ENCODE peak calls at places on chromosomes 2 and 18, in eight cellular contexts. A is fibroblast of mammary gland, V is GM12865, L is AG10803, R is heart right ventricle, Q is psoas muscle, C is IMR-90, X is transverse colon. Z is an unnamed sample.

GRCh38 chr2:196887431-196887830 is 39.1 kb downstream of the PGAP1 start:
- DNase-seq in L (no peak), R (no peak), C (no peak), V (no peak), A (no peak), Q (no peak), X (no peak), Z (no peak)

GRCh38 chr2:236790991-236791390 is 221.4 kb downstream of the ACKR3 start:
- DNase-seq in L (peak), R (no peak), C (no peak), V (no peak), Q (no peak), A (no peak), X (no peak), Z (no peak)

GRCh38 chr18:32661486-32662299 is 111.1 kb downstream of the KLHL14 start:
- DNase-seq in X (no peak), R (no peak), A (peak), Q (no peak), V (no peak), L (no peak), C (no peak), Z (peak)

GRCh38 chr2:174259981-174260380 is 11.6 kb upstream of the OLA1 start:
- DNase-seq in X (no peak), V (no peak), R (no peak), A (peak), C (peak), Q (no peak), L (peak), Z (peak)

GRCh38 chr2:75047189-75047812 is 88.9 kb downstream of the POLE4 start:
- DNase-seq in Q (no peak), R (no peak), V (no peak), C (peak), X (no peak), L (peak), A (peak), Z (peak)

GRCh38 chr2:28674062-28674712 is 77.4 kb upstream of the PPP1CB start:
- DNase-seq in V (no peak), C (peak), X (no peak), Q (no peak), L (no peak), A (no peak), R (no peak), Z (peak)

GRCh38 chr2:164879901-164880535 is 38.4 kb upstream of the COBLL1 start:
- DNase-seq in Q (no peak), R (no peak), A (no peak), C (no peak), X (no peak), V (no peak), L (no peak), Z (no peak)

GRCh38 chr2:149012545-149012944 is 26.0 kb upstream of the LYPD6B start:
- DNase-seq in L (no peak), R (no peak), Q (no peak), V (no peak), C (no peak), X (no peak), A (no peak), Z (no peak)

GRCh38 chr2:61762292-61762691 is 91.6 kb downstream of the FAM161A start:
- DNase-seq in Q (no peak), A (no peak), L (no peak), X (no peak), C (no peak), V (peak), R (no peak), Z (no peak)

GRCh38 chr2:33015421-33016142 is 68.8 kb downstream of the LTBP1 start:
- DNase-seq in R (no peak), X (peak), C (peak), V (no peak), A (peak), L (peak), Q (no peak), Z (peak)

GRCh38 chr18:28814365-28814764 is 637.4 kb upstream of the CDH2 start:
- DNase-seq in R (no peak), A (no peak), C (no peak), V (no peak), Q (no peak), L (no peak), X (no peak), Z (no peak)

GRCh38 chr18:76402026-76402990 is 92.7 kb downstream of the ZNF516 start:
- DNase-seq in Q (no peak), L (no peak), X (no peak), C (no peak), A (no peak), R (no peak), V (no peak), Z (no peak)

GRCh38 chr18:10875836-10876235 is 273.5 kb downstream of the PIEZO2 start:
- DNase-seq in C (no peak), Q (no peak), V (no peak), L (no peak), X (no peak), R (no peak), A (no peak), Z (peak)

GRCh38 chr2:67259581-67260347 is 137.4 kb upstream of the ETAA1 start:
- DNase-seq in C (peak), V (no peak), R (peak), Q (no peak), X (peak), A (peak), L (peak), Z (peak)

GRCh38 chr2:133266926-133267590 is 301.2 kb downstream of the NCKAP5 start:
- DNase-seq in X (no peak), L (no peak), A (no peak), R (no peak), V (no peak), Q (no peak), C (no peak), Z (no peak)

GRCh38 chr2:96143848-96144480 is 1.3 kb downstream of the DUSP2 start:
- DNase-seq in R (no peak), L (no peak), C (no peak), Q (peak), X (peak), A (no peak), V (peak), Z (no peak)

GRCh38 chr2:142745691-142746090 is 131.8 kb upstream of the KYNU start:
- DNase-seq in Q (no peak), X (no peak), R (no peak), L (no peak), A (no peak), C (no peak), V (no peak), Z (no peak)

GRCh38 chr2:185185044-185185443 is 553.6 kb upstream of the FSIP2 start:
- DNase-seq in V (no peak), L (no peak), X (no peak), C (no peak), R (no peak), Q (peak), A (no peak), Z (no peak)

GRCh38 chr18:34354351-34354750 is 129.6 kb upstream of the NOL4 start:
- DNase-seq in L (no peak), C (no peak), V (no peak), A (no peak), Q (no peak), X (no peak), R (no peak), Z (no peak)

GRCh38 chr18:34357944-34358580 is 133.3 kb upstream of the NOL4 start:
- DNase-seq in L (no peak), X (no peak), V (peak), C (no peak), A (no peak), Q (no peak), R (no peak), Z (no peak)

GRCh38 chr18:34350778-34351177 is 126.1 kb upstream of the NOL4 start:
- DNase-seq in V (no peak), X (no peak), Q (no peak), L (no peak), A (no peak), C (no peak), R (no peak), Z (no peak)

GRCh38 chr18:34352385-34353163 is 127.9 kb upstream of the NOL4 start:
- DNase-seq in X (no peak), R (no peak), L (no peak), C (no peak), V (no peak), A (peak), Q (no peak), Z (peak)
- TF ChIP-seq CTCF in X (no peak), R (peak), L (peak), C (peak), V (no peak), A (no peak), Q (peak), Z (no peak)

DNA sequence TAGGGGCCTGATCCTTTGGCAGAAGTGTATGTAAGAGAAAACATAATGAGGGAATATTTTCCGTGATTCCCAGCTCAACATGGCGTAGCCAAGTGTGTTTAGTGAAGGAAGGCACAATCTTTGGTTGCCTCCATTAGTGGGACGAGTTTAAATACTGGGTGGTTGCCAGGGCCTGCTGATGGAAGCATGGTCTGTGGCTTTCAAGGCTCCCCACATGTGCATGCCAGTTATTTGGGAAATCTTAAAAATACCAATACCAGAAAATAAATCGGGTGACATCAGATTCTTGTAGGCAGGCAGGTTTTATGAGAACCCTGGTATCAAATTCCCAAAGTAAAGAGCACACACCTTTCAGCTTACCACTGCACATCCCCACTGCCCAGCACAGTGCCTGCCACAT is 7.1 kb downstream of the MYL12A start:
- DNase-seq in X (no peak), R (peak), C (no peak), L (no peak), A (no peak), V (no peak), Q (no peak), Z (no peak)
- H3K4me3 ChIP-seq in X (no peak), R (peak), C (no peak), L (no peak), A (no peak), V (no peak), Q (peak), Z (no peak)

GRCh38 chr18:78876868-78877267 is 102.8 kb upstream of the SALL3 start:
- DNase-seq in X (no peak), A (no peak), R (no peak), V (no peak), L (no peak), C (no peak), Q (no peak), Z (no peak)

GRCh38 chr18:78873916-78874505 is 105.6 kb upstream of the SALL3 start:
- DNase-seq in V (no peak), R (no peak), C (peak), X (no peak), L (peak), A (no peak), Q (no peak), Z (no peak)

GRCh38 chr18:78878335-78878734 is 101.3 kb upstream of the SALL3 start:
- DNase-seq in L (no peak), R (no peak), A (no peak), C (no peak), X (no peak), Q (no peak), V (no peak), Z (no peak)

GRCh38 chr18:78875998-78876650 is 103.5 kb upstream of the SALL3 start:
- DNase-seq in R (no peak), A (no peak), X (no peak), V (no peak), Q (no peak), L (no peak), C (no peak), Z (no peak)

GRCh38 chr18:78875268-78875997 is 104.2 kb upstream of the SALL3 start:
- DNase-seq in C (no peak), V (peak), X (peak), A (peak), L (no peak), Q (no peak), R (no peak), Z (peak)
- TF ChIP-seq CTCF in C (no peak), V (peak), X (peak), A (peak), L (peak), Q (peak), R (peak), Z (peak)

DNA sequence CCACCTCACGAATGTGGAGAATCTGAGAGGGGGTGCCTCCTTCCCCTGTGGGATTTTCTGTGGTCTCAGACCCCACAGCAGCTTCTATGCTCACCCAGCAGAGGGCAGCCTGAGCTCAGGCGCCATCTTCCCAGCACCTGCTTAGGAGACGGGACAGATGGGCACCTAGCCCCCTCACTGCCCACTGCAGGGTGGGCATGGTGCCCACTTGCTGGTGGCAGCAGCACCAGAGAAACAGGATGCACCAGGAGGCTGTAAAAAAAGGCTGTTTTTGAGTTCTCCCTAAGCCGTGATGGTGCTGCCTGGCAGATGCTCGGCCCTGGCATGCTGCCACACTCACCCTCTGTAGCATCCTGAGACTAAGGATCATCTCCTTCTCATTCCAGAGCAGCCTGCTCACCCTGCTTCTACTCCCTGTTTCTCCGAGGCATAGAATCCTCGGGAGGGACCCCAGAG is 19.1 kb upstream of the SLC20A1 start:
- DNase-seq in R (peak), L (peak), V (peak), Q (peak), A (peak), C (peak), X (peak), Z (peak)
- H3K4me3 ChIP-seq in R (no peak), L (peak), V (no peak), Q (no peak), A (peak), C (no peak), X (no peak), Z (peak)

Z was measured in fibroblast of pulmonary artery.